ENCODE peak calls at places on chromosomes 3 and 15, in nine cellular contexts. X, F, M, R, P, T, Y, I and O are unnamed samples.

GRCh38 chr3:25426408-25426807 is 1.7 kb upstream of the RARB start:
- DNase-seq in X (no peak), F (no peak), M (no peak), R (peak; percentile 51), P (peak; percentile 17), T (no peak), Y (no peak), I (no peak), O (no peak)

GRCh38 chr15:58038426-58039106 is 26.9 kb downstream of the ALDH1A2 start:
- DNase-seq in X (no peak), F (no peak), M (no peak), R (no peak), P (no peak), T (peak; percentile 68), Y (no peak), I (no peak), O (peak; percentile 56)

GRCh38 chr3:46561951-46562350 is 4.2 kb downstream of the LRRC2 start:
- DNase-seq in X (no peak), F (no peak), M (no peak), R (no peak), P (no peak), T (no peak), Y (no peak), I (no peak), O (no peak)

GRCh38 chr15:74036271-74037170 is 42.0 kb downstream of the PML start:
- DNase-seq in X (peak; percentile 72), F (no peak), M (peak; percentile 22), R (peak; percentile 60), P (peak; percentile 39), T (peak; percentile 83), Y (no peak), I (peak; percentile 30), O (peak; percentile 59)

GRCh38 chr15:66839511-66840112 is 137.6 kb downstream of the SMAD6 start:
- DNase-seq in X (no peak), F (no peak), M (no peak), R (peak; percentile 9), P (no peak), T (peak; percentile 25), Y (no peak), I (no peak), O (no peak)

GRCh38 chr3:122640437-122640999 is 40.1 kb upstream of the PARP14 start:
- DNase-seq in X (no peak), F (no peak), M (no peak), R (no peak), P (no peak), T (no peak), Y (no peak), I (no peak), O (no peak)

GRCh38 chr3:45145681-45146614 is at the start of gene CDCP1:
- DNase-seq in X (peak; percentile 65), F (no peak), M (no peak), R (peak; percentile 64), P (no peak), T (no peak), Y (no peak), I (no peak), O (peak; percentile 86)

GRCh38 chr15:84570164-84570692 is 30.6 kb upstream of the ZSCAN2 start:
- DNase-seq in X (no peak), F (peak; percentile 51), M (no peak), R (peak; percentile 76), P (peak; percentile 70), T (peak; percentile 42), Y (peak; percentile 13), I (no peak), O (peak; percentile 53)

GRCh38 chr15:48603123-48603500 is 42.4 kb downstream of the FBN1 start:
- DNase-seq in X (no peak), F (no peak), M (no peak), R (no peak), P (no peak), T (peak; percentile 47), Y (no peak), I (no peak), O (no peak)

GRCh38 chr3:5389057-5389456 is 201.6 kb downstream of the EDEM1 start:
- DNase-seq in X (peak; percentile 75), F (no peak), M (peak; percentile 80), R (no peak), P (no peak), T (no peak), Y (no peak), I (no peak), O (peak; percentile 18)

GRCh38 chr15:25236143-25236860 is 202.5 kb downstream of the UBE3A start:
- DNase-seq in X (no peak), F (no peak), M (no peak), R (peak; percentile 6), P (no peak), T (no peak), Y (no peak), I (no peak), O (no peak)

GRCh38 chr15:25233766-25234350 is 205.0 kb downstream of the UBE3A start:
- DNase-seq in X (no peak), F (no peak), M (no peak), R (no peak), P (no peak), T (no peak), Y (no peak), I (no peak), O (no peak)

GRCh38 chr15:25236861-25237155 is 202.0 kb downstream of the UBE3A start:
- DNase-seq in X (no peak), F (no peak), M (no peak), R (peak; percentile 14), P (no peak), T (no peak), Y (no peak), I (no peak), O (no peak)

GRCh38 chr15:25234831-25235230 is 204.0 kb downstream of the UBE3A start:
- DNase-seq in X (no peak), F (no peak), M (no peak), R (no peak), P (no peak), T (no peak), Y (no peak), I (no peak), O (no peak)

GRCh38 chr15:25235391-25235790 is 203.4 kb downstream of the UBE3A start:
- DNase-seq in X (no peak), F (no peak), M (no peak), R (no peak), P (no peak), T (no peak), Y (no peak), I (no peak), O (no peak)
- H3K9me3 ChIP-seq in X (peaks cover 26% of the 10 kb centered on the region), F (no peaks in the 10 kb centered on the region), M (peaks cover 4% of the 10 kb centered on the region), R (no peaks in the 10 kb centered on the region), P (peaks cover 63% of the 10 kb centered on the region), T (no peaks in the 10 kb centered on the region), Y (peaks cover 33% of the 10 kb centered on the region), I (peaks cover 100% of the 10 kb centered on the region), O (peaks cover 6% of the 10 kb centered on the region)

DNA sequence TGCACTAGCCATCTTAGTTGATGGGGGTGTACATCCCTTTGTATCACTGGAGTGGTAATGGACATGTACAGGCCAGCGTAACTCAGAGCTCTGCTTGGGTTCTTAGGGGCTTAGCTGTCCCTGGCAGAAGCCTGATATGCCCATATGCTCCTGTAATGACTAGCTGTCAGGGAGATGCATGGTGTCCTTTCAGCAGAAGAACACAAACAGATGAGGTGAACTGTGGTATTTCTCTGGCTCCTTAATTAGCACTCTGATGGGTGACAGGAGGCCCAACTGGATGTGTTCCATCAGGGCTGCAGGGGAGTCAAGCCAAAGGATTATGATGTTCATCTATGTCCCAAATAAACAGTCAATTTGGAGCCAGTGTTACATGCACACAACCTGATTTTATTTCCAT is 774.5 kb downstream of the AGBL1 start:
- DNase-seq in X (no peak), F (peak; percentile 28), M (no peak), R (no peak), P (no peak), T (no peak), Y (no peak), I (no peak), O (no peak)
- H3K9me3 ChIP-seq in X (no peaks in the 10 kb centered on the region), F (no peaks in the 10 kb centered on the region), M (peaks cover 15% of the 10 kb centered on the region), R (no peaks in the 10 kb centered on the region), P (no peaks in the 10 kb centered on the region), T (no peaks in the 10 kb centered on the region), Y (no peaks in the 10 kb centered on the region), I (peaks cover 11% of the 10 kb centered on the region), O (no peaks in the 10 kb centered on the region)

GRCh38 chr15:62403164-62403809 is 238.2 kb upstream of the C2CD4B start:
- DNase-seq in X (no peak), F (no peak), M (no peak), R (no peak), P (no peak), T (peak; percentile 75), Y (no peak), I (no peak), O (peak; percentile 29)

GRCh38 chr15:62406268-62406667 is 241.2 kb upstream of the C2CD4B start:
- DNase-seq in X (no peak), F (no peak), M (no peak), R (no peak), P (no peak), T (no peak), Y (no peak), I (no peak), O (no peak)

GRCh38 chr15:62404194-62404985 is 239.3 kb upstream of the C2CD4B start:
- DNase-seq in X (no peak), F (no peak), M (no peak), R (no peak), P (no peak), T (no peak), Y (no peak), I (no peak), O (no peak)

GRCh38 chr15:62400778-62401177 is 235.7 kb upstream of the C2CD4B start:
- DNase-seq in X (no peak), F (no peak), M (no peak), R (no peak), P (no peak), T (no peak), Y (no peak), I (no peak), O (no peak)

GRCh38 chr15:62402687-62403086 is 237.6 kb upstream of the C2CD4B start:
- DNase-seq in X (no peak), F (no peak), M (no peak), R (no peak), P (no peak), T (no peak), Y (no peak), I (no peak), O (no peak)
- H3K9me3 ChIP-seq in X (peaks cover 25% of the 10 kb centered on the region), F (no peaks in the 10 kb centered on the region), M (peaks cover 4% of the 10 kb centered on the region), R (no peaks in the 10 kb centered on the region), P (no peaks in the 10 kb centered on the region), T (no peaks in the 10 kb centered on the region), Y (peaks cover 3% of the 10 kb centered on the region), I (peaks cover 14% of the 10 kb centered on the region), O (no peaks in the 10 kb centered on the region)

DNA sequence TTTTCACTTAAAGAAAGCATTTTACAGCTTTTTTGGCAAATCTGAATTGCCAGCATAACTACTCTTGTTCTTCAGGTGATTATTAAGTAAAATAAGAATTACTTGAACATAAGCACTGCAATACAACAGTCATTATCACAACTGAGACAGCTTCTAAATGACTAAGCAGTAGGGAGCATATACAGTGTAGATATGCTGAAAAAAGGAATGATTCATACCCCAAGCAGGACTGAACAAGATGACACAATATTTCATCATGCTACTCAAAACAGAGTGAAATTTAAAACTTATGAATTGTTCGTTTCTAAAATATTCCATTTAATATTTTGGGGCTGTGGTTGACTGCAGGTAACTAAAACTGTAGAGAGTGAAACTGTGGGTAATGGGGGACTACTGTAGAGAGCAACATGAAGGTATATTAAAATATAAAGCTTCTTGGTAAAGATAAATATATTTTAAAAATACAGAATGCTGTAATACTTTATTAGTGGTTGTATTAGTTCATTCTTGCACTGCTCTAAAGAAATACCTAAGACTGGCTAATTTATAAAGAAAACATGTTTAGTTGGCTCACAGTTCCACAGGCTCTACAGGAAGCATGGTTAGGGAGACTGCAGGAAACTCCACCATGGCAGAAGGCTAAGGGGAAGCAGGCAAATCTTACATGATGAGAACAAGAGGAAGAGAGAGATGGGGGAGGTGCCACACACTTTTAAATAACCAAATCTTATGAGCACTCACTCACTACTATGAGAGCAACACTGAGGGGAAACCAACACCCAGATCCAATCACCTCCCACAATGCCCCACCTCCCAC is 84.8 kb downstream of the DCLK3 start:
- DNase-seq in X (no peak), F (no peak), M (peak; percentile 34), R (no peak), P (no peak), T (peak; percentile 86), Y (no peak), I (peak; percentile 58), O (no peak)
- H3K9me3 ChIP-seq in X (peaks cover 9% of the 10 kb centered on the region), F (no peaks in the 10 kb centered on the region), M (no peaks in the 10 kb centered on the region), R (peaks cover 15% of the 10 kb centered on the region), P (peaks cover 57% of the 10 kb centered on the region), T (no peaks in the 10 kb centered on the region), Y (peaks cover 13% of the 10 kb centered on the region), I (peaks cover 6% of the 10 kb centered on the region), O (no peaks in the 10 kb centered on the region)